ENCODE peak calls at places on chromosomes 13 and 19, in four cellular contexts. One of them, this sample, is unnamed.
A peak's percentile ranks its signal among the peaks of the same experiment; 100 is the strongest.

GRCh38 chr13:47661076-47661475 is 340.0 kb downstream of the SUCLA2 start:
- DNase-seq in heart right ventricle: no peak
- DNase-seq in GM20000: no peak
- DNase-seq in AG10803: peak; percentile 92
- DNase-seq in this sample: no peak

GRCh38 chr13:94711561-94712286 is 621 bp downstream of the SOX21 start:
- DNase-seq in heart right ventricle: no peak
- DNase-seq in GM20000: peak; percentile 69
- DNase-seq in AG10803: peak; percentile 6
- DNase-seq in this sample: peak; percentile 59

GRCh38 chr13:84279166-84279565 is 396.9 kb upstream of the SLITRK1 start:
- DNase-seq in heart right ventricle: no peak
- DNase-seq in GM20000: no peak
- DNase-seq in AG10803: no peak
- DNase-seq in this sample: no peak

GRCh38 chr19:40740747-40741146 is 9.5 kb downstream of the ACTMAP start:
- DNase-seq in heart right ventricle: peak; percentile 65
- DNase-seq in GM20000: no peak
- DNase-seq in AG10803: peak; percentile 85
- DNase-seq in this sample: no peak

GRCh38 chr13:79782541-79783216 is 301.7 kb downstream of the NDFIP2 start:
- DNase-seq in heart right ventricle: peak; percentile 77
- DNase-seq in GM20000: no peak
- DNase-seq in AG10803: peak; percentile 10
- DNase-seq in this sample: peak; percentile 94

GRCh38 chr19:4414800-4415251 is 12.4 kb downstream of the CHAF1A start:
- DNase-seq in heart right ventricle: no peak
- DNase-seq in GM20000: no peak
- DNase-seq in AG10803: no peak
- DNase-seq in this sample: peak; percentile 85

GRCh38 chr13:112255550-112256120 is 120.5 kb upstream of the SPACA7 start:
- DNase-seq in heart right ventricle: no peak
- DNase-seq in GM20000: no peak
- DNase-seq in AG10803: no peak
- DNase-seq in this sample: no peak

GRCh38 chr13:44809152-44809551 is 180.1 kb downstream of the NUFIP1 start:
- DNase-seq in heart right ventricle: no peak
- DNase-seq in GM20000: no peak
- DNase-seq in AG10803: no peak
- DNase-seq in this sample: no peak

GRCh38 chr13:60572003-60572792 is 175.2 kb downstream of the TDRD3 start:
- DNase-seq in heart right ventricle: no peak
- DNase-seq in GM20000: no peak
- DNase-seq in AG10803: peak; percentile 42
- DNase-seq in this sample: peak; percentile 77

GRCh38 chr19:5145521-5146511 is 176.9 kb downstream of the KDM4B start:
- DNase-seq in heart right ventricle: no peak
- DNase-seq in GM20000: no peak
- DNase-seq in AG10803: no peak
- DNase-seq in this sample: no peak

GRCh38 chr13:37701972-37702371 is 103.4 kb upstream of the POSTN start:
- DNase-seq in heart right ventricle: no peak
- DNase-seq in GM20000: no peak
- DNase-seq in AG10803: peak; percentile 98
- DNase-seq in this sample: peak; percentile 50

GRCh38 chr19:33005440-33005839 is 33.4 kb downstream of the FAAP24 start:
- DNase-seq in heart right ventricle: no peak
- DNase-seq in GM20000: no peak
- DNase-seq in AG10803: no peak
- DNase-seq in this sample: peak; percentile 33

GRCh38 chr19:3061214-3062161 is 807 bp downstream of the TLE5 start:
- DNase-seq in heart right ventricle: peak; percentile 75
- DNase-seq in GM20000: peak; percentile 92
- DNase-seq in AG10803: peak; percentile 36
- DNase-seq in this sample: no peak

GRCh38 chr13:34257980-34258379 is 440.0 kb downstream of the RFC3 start:
- DNase-seq in heart right ventricle: no peak
- DNase-seq in GM20000: no peak
- DNase-seq in AG10803: no peak
- DNase-seq in this sample: no peak

GRCh38 chr13:41137951-41138350 is 5.3 kb upstream of the KBTBD6 start:
- DNase-seq in heart right ventricle: no peak
- DNase-seq in GM20000: no peak
- DNase-seq in AG10803: peak; percentile 39
- DNase-seq in this sample: no peak

GRCh38 chr13:51317262-51317661 is 22.2 kb upstream of the SERPINE3 start:
- DNase-seq in heart right ventricle: no peak
- DNase-seq in GM20000: no peak
- DNase-seq in AG10803: peak; percentile 31
- DNase-seq in this sample: no peak

GRCh38 chr13:85536706-85537105 is 262.5 kb downstream of the SLITRK6 start:
- DNase-seq in heart right ventricle: no peak
- DNase-seq in GM20000: no peak
- DNase-seq in AG10803: no peak
- DNase-seq in this sample: no peak

GRCh38 chr13:113106053-113106452 is 462 bp downstream of the F7 start:
- DNase-seq in heart right ventricle: no peak
- DNase-seq in GM20000: no peak
- DNase-seq in AG10803: no peak
- DNase-seq in this sample: no peak

GRCh38 chr19:47179643-47180310 is 49.1 kb downstream of the SAE1 start:
- DNase-seq in heart right ventricle: no peak
- DNase-seq in GM20000: no peak
- DNase-seq in AG10803: no peak
- DNase-seq in this sample: no peak

GRCh38 chr13:30873519-30873918 is 32.6 kb upstream of the MEDAG start:
- DNase-seq in heart right ventricle: no peak
- DNase-seq in GM20000: no peak
- DNase-seq in AG10803: no peak
- DNase-seq in this sample: peak; percentile 43

GRCh38 chr19:3807574-3808354 is 21.6 kb upstream of the MATK start:
- DNase-seq in heart right ventricle: no peak
- DNase-seq in GM20000: no peak
- DNase-seq in AG10803: no peak
- DNase-seq in this sample: no peak

GRCh38 chr13:79246575-79246949 is 159.5 kb downstream of the RBM26 start:
- DNase-seq in heart right ventricle: no peak
- DNase-seq in GM20000: no peak
- DNase-seq in AG10803: no peak
- DNase-seq in this sample: no peak

This sample was measured in mesendoderm.